ENCODE peak calls at places on chromosome 3, in nine cellular contexts. One of them, this sample, is unnamed.

GRCh38 chr3:197748597-197749314 is 927 bp upstream of the FYTTD1 start:
- DNase-seq in naive thymus-derived CD8-positive, alpha-beta T cell: no peak
- DNase-seq in activated CD4-positive, alpha-beta memory T cell treated with anti-CD3 and anti-CD28 coated beads for 36 hours: no peak
- DNase-seq in Peyer's patch: no peak
- DNase-seq in mesenchymal stem cell: no peak
- DNase-seq in stimulated activated CD4-positive, alpha-beta T cell treated with anti-CD3 and anti-CD28 coated beads, Interleukin-2, amount 100 ng/mL, for 48 hours: no peak
- DNase-seq in Daoy: no peak
- DNase-seq in H7: no peak
- DNase-seq in cardiac fibroblast: peak
- DNase-seq in this sample: no peak

GRCh38 chr3:187694801-187695200 is 7.6 kb downstream of the RTP2 start:
- DNase-seq in cardiac fibroblast: no peak
- DNase-seq in Daoy: no peak
- DNase-seq in H7: no peak
- DNase-seq in Peyer's patch: no peak
- DNase-seq in activated CD4-positive, alpha-beta memory T cell treated with anti-CD3 and anti-CD28 coated beads for 36 hours: no peak
- DNase-seq in stimulated activated CD4-positive, alpha-beta T cell treated with anti-CD3 and anti-CD28 coated beads, Interleukin-2, amount 100 ng/mL, for 48 hours: no peak
- DNase-seq in mesenchymal stem cell: peak
- DNase-seq in naive thymus-derived CD8-positive, alpha-beta T cell: no peak
- DNase-seq in this sample: no peak

GRCh38 chr3:4394567-4394966 is 72.5 kb downstream of the SUMF1 start:
- DNase-seq in naive thymus-derived CD8-positive, alpha-beta T cell: no peak
- DNase-seq in mesenchymal stem cell: no peak
- DNase-seq in cardiac fibroblast: no peak
- DNase-seq in stimulated activated CD4-positive, alpha-beta T cell treated with anti-CD3 and anti-CD28 coated beads, Interleukin-2, amount 100 ng/mL, for 48 hours: no peak
- DNase-seq in H7: no peak
- DNase-seq in Peyer's patch: no peak
- DNase-seq in Daoy: no peak
- DNase-seq in activated CD4-positive, alpha-beta memory T cell treated with anti-CD3 and anti-CD28 coated beads for 36 hours: no peak
- DNase-seq in this sample: no peak

GRCh38 chr3:188914556-188914955 is 257.2 kb upstream of the TPRG1 start:
- DNase-seq in Daoy: no peak
- DNase-seq in Peyer's patch: no peak
- DNase-seq in cardiac fibroblast: peak
- DNase-seq in naive thymus-derived CD8-positive, alpha-beta T cell: no peak
- DNase-seq in activated CD4-positive, alpha-beta memory T cell treated with anti-CD3 and anti-CD28 coated beads for 36 hours: peak
- DNase-seq in H7: no peak
- DNase-seq in stimulated activated CD4-positive, alpha-beta T cell treated with anti-CD3 and anti-CD28 coated beads, Interleukin-2, amount 100 ng/mL, for 48 hours: no peak
- DNase-seq in mesenchymal stem cell: peak
- DNase-seq in this sample: no peak

GRCh38 chr3:50298836-50299637 is at the start of the genes HYAL3 and NAA80:
- DNase-seq in Daoy: peak
- DNase-seq in stimulated activated CD4-positive, alpha-beta T cell treated with anti-CD3 and anti-CD28 coated beads, Interleukin-2, amount 100 ng/mL, for 48 hours: peak
- DNase-seq in activated CD4-positive, alpha-beta memory T cell treated with anti-CD3 and anti-CD28 coated beads for 36 hours: peak
- DNase-seq in H7: peak
- DNase-seq in cardiac fibroblast: peak
- DNase-seq in naive thymus-derived CD8-positive, alpha-beta T cell: peak
- DNase-seq in Peyer's patch: peak
- DNase-seq in mesenchymal stem cell: peak
- DNase-seq in this sample: peak

GRCh38 chr3:198107840-198108734 is 148.1 kb downstream of the LMLN start:
- DNase-seq in cardiac fibroblast: no peak
- DNase-seq in H7: peak
- DNase-seq in Peyer's patch: no peak
- DNase-seq in activated CD4-positive, alpha-beta memory T cell treated with anti-CD3 and anti-CD28 coated beads for 36 hours: no peak
- DNase-seq in mesenchymal stem cell: no peak
- DNase-seq in naive thymus-derived CD8-positive, alpha-beta T cell: no peak
- DNase-seq in stimulated activated CD4-positive, alpha-beta T cell treated with anti-CD3 and anti-CD28 coated beads, Interleukin-2, amount 100 ng/mL, for 48 hours: no peak
- DNase-seq in Daoy: peak
- DNase-seq in this sample: no peak

GRCh38 chr3:39407773-39408492 is 1.4 kb downstream of the RPSA start:
- DNase-seq in H7: no peak
- DNase-seq in cardiac fibroblast: peak
- DNase-seq in naive thymus-derived CD8-positive, alpha-beta T cell: no peak
- DNase-seq in mesenchymal stem cell: peak
- DNase-seq in stimulated activated CD4-positive, alpha-beta T cell treated with anti-CD3 and anti-CD28 coated beads, Interleukin-2, amount 100 ng/mL, for 48 hours: no peak
- DNase-seq in Peyer's patch: no peak
- DNase-seq in activated CD4-positive, alpha-beta memory T cell treated with anti-CD3 and anti-CD28 coated beads for 36 hours: no peak
- DNase-seq in Daoy: no peak
- DNase-seq in this sample: no peak

GRCh38 chr3:37861540-37862051 is at the start of gene CTDSPL:
- DNase-seq in Peyer's patch: no peak
- DNase-seq in activated CD4-positive, alpha-beta memory T cell treated with anti-CD3 and anti-CD28 coated beads for 36 hours: peak
- DNase-seq in Daoy: peak
- DNase-seq in naive thymus-derived CD8-positive, alpha-beta T cell: no peak
- DNase-seq in stimulated activated CD4-positive, alpha-beta T cell treated with anti-CD3 and anti-CD28 coated beads, Interleukin-2, amount 100 ng/mL, for 48 hours: no peak
- DNase-seq in H7: peak
- DNase-seq in mesenchymal stem cell: peak
- DNase-seq in cardiac fibroblast: peak
- DNase-seq in this sample: peak

GRCh38 chr3:197960694-197961581 is 921 bp downstream of the LMLN start:
- DNase-seq in stimulated activated CD4-positive, alpha-beta T cell treated with anti-CD3 and anti-CD28 coated beads, Interleukin-2, amount 100 ng/mL, for 48 hours: no peak
- DNase-seq in Peyer's patch: no peak
- DNase-seq in mesenchymal stem cell: peak
- DNase-seq in activated CD4-positive, alpha-beta memory T cell treated with anti-CD3 and anti-CD28 coated beads for 36 hours: peak
- DNase-seq in H7: no peak
- DNase-seq in naive thymus-derived CD8-positive, alpha-beta T cell: no peak
- DNase-seq in cardiac fibroblast: peak
- DNase-seq in Daoy: peak
- DNase-seq in this sample: no peak

GRCh38 chr3:194134231-194134756 is 1.7 kb upstream of the HES1 start:
- DNase-seq in Peyer's patch: peak
- DNase-seq in Daoy: no peak
- DNase-seq in naive thymus-derived CD8-positive, alpha-beta T cell: peak
- DNase-seq in activated CD4-positive, alpha-beta memory T cell treated with anti-CD3 and anti-CD28 coated beads for 36 hours: peak
- DNase-seq in stimulated activated CD4-positive, alpha-beta T cell treated with anti-CD3 and anti-CD28 coated beads, Interleukin-2, amount 100 ng/mL, for 48 hours: peak
- DNase-seq in cardiac fibroblast: no peak
- DNase-seq in mesenchymal stem cell: peak
- DNase-seq in H7: peak
- DNase-seq in this sample: peak

GRCh38 chr3:197494366-197495058 is 61.3 kb downstream of the BDH1 start:
- DNase-seq in Daoy: no peak
- DNase-seq in mesenchymal stem cell: no peak
- DNase-seq in cardiac fibroblast: peak
- DNase-seq in activated CD4-positive, alpha-beta memory T cell treated with anti-CD3 and anti-CD28 coated beads for 36 hours: no peak
- DNase-seq in naive thymus-derived CD8-positive, alpha-beta T cell: no peak
- DNase-seq in stimulated activated CD4-positive, alpha-beta T cell treated with anti-CD3 and anti-CD28 coated beads, Interleukin-2, amount 100 ng/mL, for 48 hours: no peak
- DNase-seq in H7: no peak
- DNase-seq in Peyer's patch: no peak
- DNase-seq in this sample: no peak

GRCh38 chr3:85360742-85361387 is 402.1 kb downstream of the CADM2 start:
- DNase-seq in stimulated activated CD4-positive, alpha-beta T cell treated with anti-CD3 and anti-CD28 coated beads, Interleukin-2, amount 100 ng/mL, for 48 hours: no peak
- DNase-seq in naive thymus-derived CD8-positive, alpha-beta T cell: no peak
- DNase-seq in mesenchymal stem cell: no peak
- DNase-seq in cardiac fibroblast: peak
- DNase-seq in Daoy: peak
- DNase-seq in activated CD4-positive, alpha-beta memory T cell treated with anti-CD3 and anti-CD28 coated beads for 36 hours: peak
- DNase-seq in H7: peak
- DNase-seq in Peyer's patch: no peak
- DNase-seq in this sample: peak

This sample was measured in MM.1S.